ENCODE peak calls at places on chromosomes 4 and X, in four cellular contexts. L is cardiac fibroblast; G is NCI-H1105 treated with DMSO at 0.1 percent for 48 hours; M is CD4-positive, CD25-positive, alpha-beta regulatory T cell. X is an unnamed sample.

GRCh38 chr4:5821665-5822358 is 71.1 kb downstream of the CRMP1 start:
- DNase-seq in L (no peak), G (no peak), M (no peak), X (no peak)

GRCh38 chr4:113945906-113946305 is 33.5 kb downstream of the ARSJ start:
- DNase-seq in L (no peak), G (no peak), M (no peak), X (no peak)

GRCh38 chr4:113064244-113064643 is 14.8 kb downstream of the ANK2 start:
- DNase-seq in L (no peak), G (peak; percentile 92), M (no peak), X (peak; percentile 80)

GRCh38 chr4:55733874-55734437 is 85.6 kb upstream of the EXOC1L start:
- DNase-seq in L (peak; percentile 67), G (no peak), M (no peak), X (no peak)

GRCh38 chrX:71118985-71119535 is 664 bp downstream of the MED12 start:
- DNase-seq in L (no peak), G (no peak), M (no peak), X (no peak)

GRCh38 chr4:181688416-181688815 is 554.8 kb upstream of the TENM3 start:
- DNase-seq in L (no peak), G (no peak), M (no peak), X (no peak)

GRCh38 chrX:57918750-57919436 is 8.6 kb upstream of the ZXDA start:
- DNase-seq in L (peak; percentile 51), G (peak; percentile 18), M (peak; percentile 32), X (peak; percentile 36)

GRCh38 chr4:102610007-102610406 is 108.8 kb downstream of the NFKB1 start:
- DNase-seq in L (peak; percentile 22), G (no peak), M (no peak), X (no peak)

GRCh38 chrX:49879656-49880277 is 483 bp downstream of the USP27X start:
- DNase-seq in L (no peak), G (no peak), M (no peak), X (no peak)

GRCh38 chrX:96407043-96407442 is 277.6 kb upstream of the DIAPH2 start:
- DNase-seq in L (peak; percentile 46), G (peak; percentile 52), M (no peak), X (no peak)

GRCh38 chrX:129145382-129145781 is 377.9 kb downstream of the SMARCA1 start:
- DNase-seq in L (no peak), G (no peak), M (no peak), X (peak; percentile 37)

GRCh38 chrX:100829730-100830129 is 9.5 kb downstream of the CSTF2 start:
- DNase-seq in L (peak; percentile 14), G (no peak), M (peak; percentile 24), X (no peak)

GRCh38 chrX:113297456-113297855 is 456.8 kb upstream of the AMOT start:
- DNase-seq in L (no peak), G (no peak), M (no peak), X (no peak)

GRCh38 chr4:5470318-5470889 is 238.0 kb downstream of the EVC2 start:
- DNase-seq in L (no peak), G (no peak), M (no peak), X (no peak)

GRCh38 chrX:119477812-119478232 is 9.6 kb downstream of the SLC25A5 start:
- DNase-seq in L (peak; percentile 90), G (no peak), M (no peak), X (peak; percentile 21)

GRCh38 chrX:17033225-17033624 is 86.8 kb downstream of the REPS2 start:
- DNase-seq in L (no peak), G (no peak), M (no peak), X (no peak)

GRCh38 chrX:110418220-110418856 is 59.7 kb downstream of the RTL9 start:
- DNase-seq in L (peak; percentile 79), G (no peak), M (no peak), X (peak; percentile 78)

GRCh38 chrX:3690140-3690539 is 23.3 kb downstream of the PRKX start:
- DNase-seq in L (no peak), G (no peak), M (no peak), X (no peak)

GRCh38 chr4:54185380-54185779 is 43.7 kb upstream of the PDGFRA start:
- DNase-seq in L (no peak), G (no peak), M (no peak), X (no peak)

GRCh38 chr4:53189011-53189410 is 176.8 kb downstream of the SCFD2 start:
- DNase-seq in L (peak; percentile 82), G (no peak), M (no peak), X (no peak)

GRCh38 chr4:153232768-153233167 is 28.5 kb downstream of the TRIM2 start:
- DNase-seq in L (peak; percentile 48), G (no peak), M (no peak), X (no peak)

GRCh38 chrX:57453901-57454300 is 137.9 kb upstream of the ZXDB start:
- DNase-seq in L (peak; percentile 15), G (no peak), M (peak; percentile 22), X (no peak)

GRCh38 chr4:124203613-124204284 is 508.8 kb downstream of the ANKRD50 start:
- DNase-seq in L (peak; percentile 70), G (no peak), M (no peak), X (no peak)

GRCh38 chr4:16027114-16027513 is 56.7 kb downstream of the PROM1 start:
- DNase-seq in L (no peak), G (no peak), M (no peak), X (no peak)

GRCh38 chr4:159227984-159228383 is 125.1 kb downstream of the RAPGEF2 start:
- DNase-seq in L (peak; percentile 92), G (no peak), M (no peak), X (no peak)

GRCh38 chr4:147689062-147689461 is 5.1 kb upstream of the PRMT9 start:
- DNase-seq in L (no peak), G (no peak), M (no peak), X (no peak)

GRCh38 chr4:100067255-100067654 is 117.2 kb upstream of the H2AZ1 start:
- DNase-seq in L (no peak), G (no peak), M (no peak), X (no peak)

GRCh38 chrX:148938348-148938747 is 437.9 kb downstream of the AFF2 start:
- DNase-seq in L (no peak), G (peak; percentile 94), M (no peak), X (no peak)

GRCh38 chr4:175469519-175469918 is 342.5 kb downstream of the GPM6A start:
- DNase-seq in L (no peak), G (no peak), M (no peak), X (no peak)

X was measured in NCI-H1436.